ENCODE peak calls at places on chromosome 13, in seven cellular contexts. I, C, E, U, G, J and A are unnamed samples.

GRCh38 chr13:57634829-57635165 is 3.3 kb downstream of the PCDH17 start:
- DNase-seq in C (no peak), J (no peak), E (no peak), G (no peak), I (no peak), U (no peak), A (no peak)

GRCh38 chr13:44747179-44747578 is 171.0 kb upstream of the TSC22D1 start:
- DNase-seq in J (no peak), I (no peak), G (no peak), U (no peak), E (no peak), C (no peak), A (no peak)

GRCh38 chr13:33281951-33282595 is 3.5 kb downstream of the STARD13 start:
- DNase-seq in J (no peak), U (peak), C (peak), G (no peak), I (no peak), E (no peak), A (no peak)

GRCh38 chr13:29484796-29485195 is 110.7 kb downstream of the SLC7A1 start:
- DNase-seq in E (no peak), U (no peak), J (no peak), I (no peak), C (no peak), G (no peak), A (no peak)

GRCh38 chr13:43965446-43965845 is 85.7 kb downstream of the LACC1 start:
- DNase-seq in J (no peak), C (no peak), E (no peak), U (no peak), G (no peak), I (no peak), A (no peak)

GRCh38 chr13:114015111-114015551 is 41.3 kb upstream of the C13orf46 start:
- DNase-seq in E (no peak), U (no peak), C (no peak), J (no peak), G (no peak), I (no peak), A (no peak)

GRCh38 chr13:45522571-45522970 is 57.8 kb downstream of the COG3 start:
- DNase-seq in I (no peak), C (peak), U (no peak), G (no peak), J (no peak), E (no peak), A (no peak)

GRCh38 chr13:46202956-46203355 is 8.8 kb upstream of the LRRC63 start:
- DNase-seq in U (no peak), E (no peak), C (no peak), G (no peak), I (no peak), J (no peak), A (no peak)

GRCh38 chr13:71285700-71286099 is 581.3 kb downstream of the DACH1 start:
- DNase-seq in I (no peak), J (no peak), U (no peak), G (no peak), E (peak), C (no peak), A (no peak)

GRCh38 chr13:86633346-86633745 is 834.1 kb upstream of the SLITRK6 start:
- DNase-seq in J (no peak), G (no peak), C (no peak), E (no peak), U (no peak), I (no peak), A (no peak)

GRCh38 chr13:44050450-44051063 is 170.9 kb downstream of the LACC1 start:
- DNase-seq in C (peak), U (peak), I (peak), J (no peak), E (no peak), G (no peak), A (no peak)

GRCh38 chr13:106477303-106477702 is 58.2 kb downstream of the EFNB2 start:
- DNase-seq in G (no peak), E (no peak), J (no peak), C (no peak), U (no peak), I (no peak), A (no peak)